ENCODE peak calls at places on chromosomes 2 and 18, in six cellular contexts. G, B, V, S, T and F are unnamed samples. For H3K4me1, the result is how much of the 10 kb centered on the place peaks cover.

GRCh38 chr2:233100192-233100998 is 40.3 kb downstream of the INPP5D start:
- DNase-seq in T (no peak), V (no peak), S (peak), G (peak), B (peak), F (no peak)

GRCh38 chr2:10016001-10016801 is 27.1 kb upstream of the KLF11 start:
- DNase-seq in T (no peak), B (no peak), V (no peak), G (no peak), S (peak), F (peak)

GRCh38 chr18:10750386-10751035 is 224.7 kb downstream of the NAPG start:
- DNase-seq in T (no peak), S (no peak), B (no peak), V (no peak), G (no peak), F (no peak)

GRCh38 chr2:74250189-74250631 is 51.8 kb downstream of the MTHFD2 start:
- DNase-seq in V (peak), B (peak), S (no peak), G (peak), T (no peak), F (peak)

GRCh38 chr2:198042189-198042588 is 237.8 kb downstream of the PLCL1 start:
- DNase-seq in S (no peak), V (no peak), T (no peak), B (no peak), G (peak), F (no peak)

GRCh38 chr2:233831861-233832260 is 22.5 kb downstream of the HJURP start:
- DNase-seq in V (no peak), S (peak), T (no peak), B (no peak), G (no peak), F (no peak)

GRCh38 chr2:19312949-19313348 is 45.5 kb downstream of the OSR1 start:
- DNase-seq in V (no peak), T (no peak), B (peak), G (no peak), S (no peak), F (no peak)

GRCh38 chr18:55856191-55856590 is 268.2 kb upstream of the TCF4 start:
- DNase-seq in B (peak), S (no peak), V (no peak), T (no peak), G (no peak), F (no peak)

GRCh38 chr2:70852824-70853223 is 17.2 kb upstream of the CD207 start:
- DNase-seq in V (no peak), S (no peak), G (no peak), T (no peak), B (no peak), F (no peak)

GRCh38 chr18:3104190-3105054 is 91.5 kb upstream of the LPIN2 start:
- DNase-seq in S (no peak), V (no peak), B (no peak), T (no peak), G (no peak), F (no peak)

GRCh38 chr2:46293466-46293865 is 3.7 kb upstream of the EPAS1 start:
- DNase-seq in V (no peak), T (no peak), S (no peak), B (no peak), G (no peak), F (no peak)

GRCh38 chr2:234682492-234683228 is 185.8 kb upstream of the ARL4C start:
- DNase-seq in G (no peak), T (no peak), V (no peak), B (no peak), S (no peak), F (no peak)

GRCh38 chr2:97748397-97748796 is 35.0 kb downstream of the ZAP70 start:
- DNase-seq in S (peak), G (peak), V (peak), B (peak), T (no peak), F (peak)

GRCh38 chr2:131056204-131056975 is 36.9 kb downstream of the FAM168B start:
- DNase-seq in G (no peak), T (peak), V (no peak), S (no peak), B (no peak), F (no peak)

GRCh38 chr2:159234868-159235267 is 51.6 kb downstream of the WDSUB1 start:
- DNase-seq in B (no peak), S (no peak), V (no peak), T (no peak), G (no peak), F (no peak)

GRCh38 chr2:29759342-29759741 is 162.0 kb downstream of the ALK start:
- DNase-seq in T (no peak), B (no peak), V (no peak), G (no peak), S (no peak), F (no peak)

GRCh38 chr2:132605236-132606180 is 64.5 kb downstream of the LYPD1 start:
- DNase-seq in G (no peak), S (no peak), B (peak), V (no peak), T (no peak), F (no peak)

GRCh38 chr2:20444993-20445910 is 1.6 kb upstream of the RHOB start:
- DNase-seq in B (peak), S (peak), G (no peak), V (no peak), T (peak), F (no peak)

GRCh38 chr2:20443276-20443920 is 3.5 kb upstream of the RHOB start:
- DNase-seq in T (peak), B (peak), G (peak), V (peak), S (peak), F (no peak)

GRCh38 chr2:20446280-20446916 is 476 bp upstream of the RHOB start:
- DNase-seq in T (peak), G (no peak), V (no peak), S (peak), B (peak), F (peak)

GRCh38 chr2:20446917-20447436 is at the start of gene RHOB:
- DNase-seq in S (peak), G (peak), T (peak), V (peak), B (peak), F (peak)

GRCh38 chr2:20444113-20444992 is 2.5 kb upstream of the RHOB start:
- DNase-seq in G (no peak), B (peak), T (peak), V (no peak), S (no peak), F (no peak)
- H3K4me1 ChIP-seq in G (under half), B (under half), T (under half), V (under half), S (under half), F (under half)

DNA sequence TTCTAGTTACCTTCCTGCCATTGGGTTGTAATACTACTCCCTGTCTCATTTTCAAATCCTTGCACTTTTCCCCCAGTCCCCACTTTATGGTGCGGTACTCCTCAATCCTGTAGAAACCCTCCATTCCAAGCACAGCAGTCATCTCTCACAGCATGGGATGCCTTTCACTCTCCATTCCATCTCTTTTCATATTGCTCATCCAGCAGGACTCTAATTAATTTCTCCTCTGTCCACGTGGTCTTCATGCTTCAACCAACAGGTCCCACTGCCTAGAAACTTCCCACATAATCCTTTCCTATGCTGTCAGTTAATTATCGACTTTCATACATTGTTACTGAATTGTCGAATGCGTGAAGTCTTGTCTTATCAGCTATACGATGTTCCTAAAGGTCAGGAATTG is 89.6 kb downstream of the CRIM1 start:
- DNase-seq in S (no peak), B (no peak), V (no peak), T (no peak), G (no peak), F (no peak)
- H3K4me1 ChIP-seq in S (under half), B (under half), V (under half), T (under half), G (under half), F (under half)

GRCh38 chr2:196230460-196230859 is 59.1 kb upstream of the STK17B start:
- DNase-seq in V (no peak), B (no peak), T (no peak), G (no peak), S (no peak), F (no peak)

GRCh38 chr2:196225213-196225612 is 53.8 kb upstream of the STK17B start:
- DNase-seq in V (no peak), S (no peak), B (no peak), G (no peak), T (no peak), F (no peak)

GRCh38 chr2:196230051-196230450 is 58.7 kb upstream of the STK17B start:
- DNase-seq in T (no peak), V (no peak), S (no peak), B (no peak), G (peak), F (no peak)

GRCh38 chr2:196226058-196226747 is 54.8 kb upstream of the STK17B start:
- DNase-seq in S (no peak), G (no peak), T (no peak), B (no peak), V (no peak), F (no peak)

GRCh38 chr2:196229013-196229412 is 57.6 kb upstream of the STK17B start:
- DNase-seq in T (no peak), B (no peak), V (no peak), S (no peak), G (no peak), F (no peak)
- H3K4me1 ChIP-seq in T (under half), B (under half), V (under half), S (half or more), G (half or more), F (under half)

DNA sequence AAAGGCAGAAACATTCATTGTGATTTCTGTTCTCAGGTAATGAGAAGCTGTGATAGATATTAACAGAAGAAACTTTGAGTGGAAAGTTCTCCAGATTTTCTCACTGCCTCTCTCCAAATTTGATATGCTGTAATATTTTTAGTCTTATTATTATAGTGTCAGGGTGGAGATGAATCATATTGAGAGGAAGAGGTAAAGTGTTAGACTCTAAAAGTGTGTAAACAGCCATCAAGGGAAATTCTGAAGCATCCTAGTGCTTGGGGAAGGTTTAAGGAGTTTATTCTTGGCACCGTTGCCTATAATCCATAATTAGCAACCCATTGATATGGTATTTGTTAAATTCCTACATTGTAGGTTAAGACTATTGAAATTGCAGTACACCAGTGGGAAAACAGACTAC is 104.7 kb upstream of the NABP1 start:
- DNase-seq in G (no peak), S (no peak), T (no peak), V (no peak), B (no peak), F (no peak)
- H3K4me1 ChIP-seq in G (under half), S (under half), T (under half), V (under half), B (under half), F (under half)

GRCh38 chr2:214035921-214036320 is 374.9 kb upstream of the VWC2L start:
- DNase-seq in B (no peak), G (no peak), V (no peak), T (no peak), S (no peak), F (no peak)

GRCh38 chr2:214038186-214038585 is 372.7 kb upstream of the VWC2L start:
- DNase-seq in V (no peak), G (no peak), B (no peak), S (no peak), T (no peak), F (no peak)

GRCh38 chr2:214029190-214029589 is 381.7 kb upstream of the VWC2L start:
- DNase-seq in B (no peak), G (no peak), S (no peak), V (no peak), T (no peak), F (no peak)

GRCh38 chr2:214035091-214035852 is 375.6 kb upstream of the VWC2L start:
- DNase-seq in B (no peak), T (peak), G (no peak), V (no peak), S (peak), F (peak)

DNA sequence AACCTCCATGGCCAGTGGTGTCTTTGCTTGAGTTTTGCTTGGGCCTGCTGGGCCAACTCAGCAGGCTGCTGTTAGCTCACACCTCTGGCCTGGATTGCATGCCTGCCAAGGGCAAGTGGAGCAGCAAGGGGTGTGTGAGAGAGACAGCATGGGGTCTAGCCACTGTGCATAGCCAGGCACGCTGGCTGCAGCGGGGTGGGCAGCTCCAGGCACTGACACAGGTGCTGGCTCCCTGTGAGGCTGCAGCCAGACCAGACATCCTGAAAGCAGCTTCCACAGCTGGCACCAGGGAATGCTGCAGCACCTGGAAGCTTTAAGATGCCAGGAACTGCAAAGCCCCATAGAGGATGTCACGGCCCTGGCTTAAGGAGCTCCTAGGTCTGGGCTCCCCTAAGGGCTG is 376.4 kb upstream of the VWC2L start:
- DNase-seq in G (no peak), S (peak), V (no peak), T (no peak), B (peak), F (no peak)
- H3K4me1 ChIP-seq in G (under half), S (under half), V (under half), T (under half), B (under half), F (under half)

GRCh38 chr2:55160422-55160821 is 71.7 kb downstream of the CLHC1 start:
- DNase-seq in G (no peak), B (no peak), S (no peak), V (no peak), T (no peak), F (no peak)

GRCh38 chr2:55161295-55162210 is 70.5 kb downstream of the CLHC1 start:
- DNase-seq in G (no peak), T (no peak), S (no peak), B (no peak), V (no peak), F (no peak)

GRCh38 chr2:55159037-55159651 is 72.9 kb downstream of the CLHC1 start:
- DNase-seq in B (no peak), T (peak), V (no peak), S (peak), G (no peak), F (peak)

GRCh38 chr2:55158111-55158814 is 73.8 kb downstream of the CLHC1 start:
- DNase-seq in B (peak), T (no peak), V (no peak), G (no peak), S (no peak), F (no peak)

DNA sequence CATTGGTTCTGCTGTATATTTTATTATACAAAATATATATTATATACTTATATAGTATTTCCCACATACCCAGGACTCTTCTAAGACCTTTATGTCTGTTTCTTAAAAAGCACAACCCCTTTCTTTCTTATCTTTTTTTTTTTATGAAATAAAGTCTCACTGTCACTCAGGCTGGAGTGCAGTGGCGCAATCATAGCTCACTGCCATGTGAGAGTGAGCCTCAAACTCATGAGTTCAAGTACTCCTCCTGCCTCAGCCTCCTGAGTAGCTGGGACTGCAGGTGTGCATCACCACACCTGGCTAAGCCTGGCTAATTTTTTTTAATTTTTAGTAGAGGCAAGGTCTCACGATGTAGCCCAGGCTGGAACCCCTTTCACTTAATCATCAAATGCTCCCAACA is 72.3 kb downstream of the CLHC1 start:
- DNase-seq in S (no peak), B (no peak), G (no peak), T (no peak), V (no peak), F (no peak)
- H3K4me1 ChIP-seq in S (under half), B (under half), G (under half), T (under half), V (half or more), F (under half)